ENCODE peak calls at places on chromosomes 13 and 19, in six cellular contexts. I is activated CD8-positive, alpha-beta memory T cell treated with anti-CD3 and anti-CD28 coated beads for 4 hours; O is activated gamma-delta T cell; F is putamen; E is BJ; M is amygdala. Q is an unnamed sample.

GRCh38 chr13:49444517-49445395 is 682 bp downstream of the SETDB2 start:
- DNase-seq in I (peak), O (no peak), F (no peak), E (peak), M (no peak), Q (peak)

GRCh38 chr13:33323766-33324525 is 38.4 kb upstream of the STARD13 start:
- DNase-seq in I (no peak), O (no peak), F (no peak), E (no peak), M (no peak), Q (no peak)

GRCh38 chr13:110773480-110773879 is 60.0 kb downstream of the ING1 start:
- DNase-seq in I (no peak), O (no peak), F (no peak), E (no peak), M (no peak), Q (no peak)

GRCh38 chr13:101631403-101631802 is 178.9 kb downstream of the ITGBL1 start:
- DNase-seq in I (no peak), O (no peak), F (no peak), E (no peak), M (no peak), Q (no peak)

GRCh38 chr19:3123088-3123721 is 12.6 kb upstream of the GNA15 start:
- DNase-seq in I (no peak), O (no peak), F (no peak), E (no peak), M (no peak), Q (no peak)

GRCh38 chr19:16678498-16678897 is 17.6 kb downstream of the TMEM38A start:
- DNase-seq in I (no peak), O (no peak), F (no peak), E (no peak), M (no peak), Q (no peak)

GRCh38 chr19:12783849-12784393 is 7.4 kb upstream of the JUNB start:
- DNase-seq in I (no peak), O (no peak), F (no peak), E (no peak), M (peak), Q (no peak)

GRCh38 chr19:44587863-44588752 is 25.3 kb upstream of the IGSF23 start:
- DNase-seq in I (no peak), O (no peak), F (peak), E (peak), M (no peak), Q (peak)

GRCh38 chr13:41465965-41466364 is 8.6 kb downstream of the RGCC start:
- DNase-seq in I (no peak), O (no peak), F (no peak), E (no peak), M (no peak), Q (no peak)

GRCh38 chr13:98203641-98204326 is 26.7 kb upstream of the RNF113B start:
- DNase-seq in I (no peak), O (no peak), F (no peak), E (peak), M (no peak), Q (peak)

GRCh38 chr13:48977973-48978372 is 2.3 kb downstream of the FNDC3A start:
- DNase-seq in I (no peak), O (no peak), F (no peak), E (no peak), M (no peak), Q (peak)

GRCh38 chr13:80497978-80498377 is 157.1 kb upstream of the SPRY2 start:
- DNase-seq in I (no peak), O (no peak), F (no peak), E (no peak), M (no peak), Q (no peak)

GRCh38 chr13:20217168-20217567 is 15.0 kb downstream of the GJB6 start:
- DNase-seq in I (no peak), O (no peak), F (no peak), E (no peak), M (no peak), Q (no peak)

GRCh38 chr13:46866150-46866549 is 30.7 kb downstream of the HTR2A start:
- DNase-seq in I (no peak), O (no peak), F (no peak), E (peak), M (no peak), Q (no peak)

GRCh38 chr13:111153977-111154332 is 38.8 kb downstream of the ARHGEF7 start:
- DNase-seq in I (peak), O (no peak), F (peak), E (no peak), M (peak), Q (no peak)

GRCh38 chr19:3035542-3036118 is 6.5 kb upstream of the TLE2 start:
- DNase-seq in I (peak), O (peak), F (peak), E (peak), M (peak), Q (peak)

GRCh38 chr19:45780448-45781281 is 1.6 kb downstream of the DMPK start:
- DNase-seq in I (no peak), O (no peak), F (no peak), E (no peak), M (no peak), Q (no peak)

GRCh38 chr19:47509973-47510372 is 4.9 kb downstream of the NAPA start:
- DNase-seq in I (no peak), O (no peak), F (no peak), E (no peak), M (peak), Q (no peak)

GRCh38 chr19:49316284-49316683 is 8.7 kb downstream of the SLC6A16 start:
- DNase-seq in I (no peak), O (no peak), F (no peak), E (no peak), M (no peak), Q (no peak)

GRCh38 chr19:10033614-10034013 is 20.3 kb downstream of the RDH8 start:
- DNase-seq in I (no peak), O (no peak), F (no peak), E (no peak), M (no peak), Q (no peak)

GRCh38 chr13:106230450-106230849 is 305.0 kb downstream of the EFNB2 start:
- DNase-seq in I (no peak), O (no peak), F (no peak), E (no peak), M (no peak), Q (no peak)

GRCh38 chr19:58261968-58262921 is 16.5 kb upstream of the ZNF8 start:
- DNase-seq in I (no peak), O (no peak), F (no peak), E (no peak), M (no peak), Q (no peak)

GRCh38 chr19:3047307-3048189 is 14.7 kb downstream of the TLE5 start:
- DNase-seq in I (no peak), O (no peak), F (no peak), E (no peak), M (no peak), Q (no peak)

GRCh38 chr13:89393758-89394157 is 1722.6 kb downstream of the SLITRK5 start:
- DNase-seq in I (no peak), O (no peak), F (no peak), E (no peak), M (no peak), Q (no peak)

GRCh38 chr19:7636691-7637373 is at the start of gene STXBP2:
- DNase-seq in I (peak), O (peak), F (no peak), E (no peak), M (peak), Q (no peak)

GRCh38 chr19:17337675-17338439 is 504 bp downstream of the GTPBP3 start:
- DNase-seq in I (no peak), O (no peak), F (no peak), E (no peak), M (no peak), Q (no peak)

Q was measured in GM04503.